ENCODE peak calls at places on chromosomes 2 and 18, in four cellular contexts. B is left ventricle myocardium superior; W is foreskin melanocyte; K is activated CD4-positive, alpha-beta T cell treated with anti-CD3 and anti-CD28 coated beads, Interleukin-2, amount 50 U/mL, for 24 hours. Y is an unnamed sample.

GRCh38 chr2:25312958-25313710 is 28.6 kb downstream of the DNMT3A start:
- DNase-seq in B (peak; percentile 14), W (no peak), K (no peak), Y (no peak)

GRCh38 chr2:185618630-185619029 is 120.0 kb upstream of the FSIP2 start:
- DNase-seq in B (no peak), W (no peak), K (no peak), Y (no peak)

GRCh38 chr2:12970861-12971260 is 254.1 kb downstream of the TRIB2 start:
- DNase-seq in B (no peak), W (no peak), K (no peak), Y (no peak)

GRCh38 chr18:45724591-45724990 is 610 bp downstream of the SLC14A1 start:
- DNase-seq in B (no peak), W (no peak), K (no peak), Y (no peak)

GRCh38 chr2:205235434-205235833 is 446.9 kb upstream of the NRP2 start:
- DNase-seq in B (no peak), W (no peak), K (no peak), Y (no peak)

GRCh38 chr2:121363632-121364420 is 78.8 kb upstream of the TFCP2L1 start:
- DNase-seq in B (no peak), W (no peak), K (no peak), Y (no peak)

GRCh38 chr2:113211226-113212105 is 37.7 kb downstream of the PSD4 start:
- DNase-seq in B (no peak), W (no peak), K (no peak), Y (no peak)

GRCh38 chr2:197307933-197308521 is 2.6 kb downstream of the ANKRD44 start:
- DNase-seq in B (peak; percentile 28), W (no peak), K (no peak), Y (no peak)